ENCODE peak calls at places on chromosome 17, in eight cellular contexts. One of them, this sample, is unnamed.

GRCh38 chr17:75645501-75645888 is 12.3 kb downstream of the SMIM5 start:
- DNase-seq in HCT116: peak
- DNase-seq in neural progenitor cell: no peak
- DNase-seq in PC-3: peak
- DNase-seq in SK-N-SH: peak
- DNase-seq in GM23338: no peak
- DNase-seq in OCI-LY7: no peak
- DNase-seq in MM.1S: peak
- DNase-seq in this sample: peak

GRCh38 chr17:28950752-28951427 is 428 bp downstream of the PHF12 start:
- DNase-seq in HCT116: no peak
- DNase-seq in neural progenitor cell: no peak
- DNase-seq in PC-3: no peak
- DNase-seq in SK-N-SH: no peak
- DNase-seq in GM23338: no peak
- DNase-seq in OCI-LY7: no peak
- DNase-seq in MM.1S: no peak
- DNase-seq in this sample: no peak

GRCh38 chr17:19327039-19327776 is 35.3 kb downstream of the B9D1 start:
- DNase-seq in HCT116: peak
- DNase-seq in neural progenitor cell: no peak
- DNase-seq in PC-3: peak
- DNase-seq in SK-N-SH: no peak
- DNase-seq in GM23338: no peak
- DNase-seq in OCI-LY7: no peak
- DNase-seq in MM.1S: no peak
- DNase-seq in this sample: no peak

GRCh38 chr17:55149485-55149884 is 115.3 kb upstream of the HLF start:
- DNase-seq in HCT116: no peak
- DNase-seq in neural progenitor cell: no peak
- DNase-seq in PC-3: no peak
- DNase-seq in SK-N-SH: no peak
- DNase-seq in GM23338: no peak
- DNase-seq in OCI-LY7: no peak
- DNase-seq in MM.1S: no peak
- DNase-seq in this sample: no peak

GRCh38 chr17:74271902-74272563 is 2.0 kb upstream of the DNAI2 start:
- DNase-seq in HCT116: no peak
- DNase-seq in neural progenitor cell: peak
- DNase-seq in PC-3: no peak
- DNase-seq in SK-N-SH: no peak
- DNase-seq in GM23338: no peak
- DNase-seq in OCI-LY7: no peak
- DNase-seq in MM.1S: no peak
- DNase-seq in this sample: no peak

GRCh38 chr17:81050645-81051625 is 16.0 kb downstream of the BAIAP2 start:
- DNase-seq in HCT116: no peak
- DNase-seq in neural progenitor cell: no peak
- DNase-seq in PC-3: no peak
- DNase-seq in SK-N-SH: no peak
- DNase-seq in GM23338: no peak
- DNase-seq in OCI-LY7: no peak
- DNase-seq in MM.1S: no peak
- DNase-seq in this sample: no peak

GRCh38 chr17:28518132-28518531 is 12.0 kb downstream of the FOXN1 start:
- DNase-seq in HCT116: no peak
- DNase-seq in neural progenitor cell: no peak
- DNase-seq in PC-3: no peak
- DNase-seq in SK-N-SH: no peak
- DNase-seq in GM23338: no peak
- DNase-seq in OCI-LY7: peak
- DNase-seq in MM.1S: no peak
- DNase-seq in this sample: no peak

GRCh38 chr17:14068542-14069250 is 608 bp upstream of the COX10 start:
- DNase-seq in HCT116: no peak
- DNase-seq in neural progenitor cell: no peak
- DNase-seq in PC-3: peak
- DNase-seq in SK-N-SH: no peak
- DNase-seq in GM23338: no peak
- DNase-seq in OCI-LY7: peak
- DNase-seq in MM.1S: no peak
- DNase-seq in this sample: no peak

GRCh38 chr17:28748852-28749515 is 5.2 kb downstream of the TRAF4 start:
- DNase-seq in HCT116: no peak
- DNase-seq in neural progenitor cell: no peak
- DNase-seq in PC-3: no peak
- DNase-seq in SK-N-SH: no peak
- DNase-seq in GM23338: no peak
- DNase-seq in OCI-LY7: no peak
- DNase-seq in MM.1S: no peak
- DNase-seq in this sample: no peak

GRCh38 chr17:55734128-55734781 is 11.6 kb upstream of the TMEM100 start:
- DNase-seq in HCT116: no peak
- DNase-seq in neural progenitor cell: peak
- DNase-seq in PC-3: peak
- DNase-seq in SK-N-SH: peak
- DNase-seq in GM23338: peak
- DNase-seq in OCI-LY7: peak
- DNase-seq in MM.1S: no peak
- DNase-seq in this sample: no peak

GRCh38 chr17:44610871-44611270 is 45.4 kb upstream of the MEIOC start:
- DNase-seq in HCT116: no peak
- DNase-seq in neural progenitor cell: no peak
- DNase-seq in PC-3: no peak
- DNase-seq in SK-N-SH: no peak
- DNase-seq in GM23338: no peak
- DNase-seq in OCI-LY7: no peak
- DNase-seq in MM.1S: no peak
- DNase-seq in this sample: no peak

GRCh38 chr17:9115446-9116265 is 94.3 kb downstream of the NTN1 start:
- DNase-seq in HCT116: no peak
- DNase-seq in neural progenitor cell: peak
- DNase-seq in PC-3: no peak
- DNase-seq in SK-N-SH: peak
- DNase-seq in GM23338: peak
- DNase-seq in OCI-LY7: no peak
- DNase-seq in MM.1S: no peak
- DNase-seq in this sample: peak

GRCh38 chr17:15414502-15415348 is 52.7 kb downstream of the CDRT4 start:
- DNase-seq in HCT116: no peak
- DNase-seq in neural progenitor cell: peak
- DNase-seq in PC-3: no peak
- DNase-seq in SK-N-SH: no peak
- DNase-seq in GM23338: no peak
- DNase-seq in OCI-LY7: no peak
- DNase-seq in MM.1S: no peak
- DNase-seq in this sample: no peak

GRCh38 chr17:8122923-8123694 is 797 bp downstream of the HES7 start:
- DNase-seq in HCT116: no peak
- DNase-seq in neural progenitor cell: peak
- DNase-seq in PC-3: peak
- DNase-seq in SK-N-SH: peak
- DNase-seq in GM23338: peak
- DNase-seq in OCI-LY7: peak
- DNase-seq in MM.1S: peak
- DNase-seq in this sample: peak

GRCh38 chr17:34578016-34578415 is 1.4 kb upstream of the TMEM132E start:
- DNase-seq in HCT116: no peak
- DNase-seq in neural progenitor cell: peak
- DNase-seq in PC-3: no peak
- DNase-seq in SK-N-SH: no peak
- DNase-seq in GM23338: peak
- DNase-seq in OCI-LY7: no peak
- DNase-seq in MM.1S: no peak
- DNase-seq in this sample: no peak

GRCh38 chr17:7854078-7854777 is 638 bp upstream of the TMEM88 start:
- DNase-seq in HCT116: no peak
- DNase-seq in neural progenitor cell: peak
- DNase-seq in PC-3: no peak
- DNase-seq in SK-N-SH: no peak
- DNase-seq in GM23338: no peak
- DNase-seq in OCI-LY7: no peak
- DNase-seq in MM.1S: no peak
- DNase-seq in this sample: peak

GRCh38 chr17:44213403-44214229 is 5.9 kb downstream of the UBTF start:
- DNase-seq in HCT116: no peak
- DNase-seq in neural progenitor cell: no peak
- DNase-seq in PC-3: no peak
- DNase-seq in SK-N-SH: no peak
- DNase-seq in GM23338: no peak
- DNase-seq in OCI-LY7: no peak
- DNase-seq in MM.1S: no peak
- DNase-seq in this sample: no peak

GRCh38 chr17:40542562-40543411 is 22.5 kb downstream of the CCR7 start:
- DNase-seq in HCT116: no peak
- DNase-seq in neural progenitor cell: no peak
- DNase-seq in PC-3: no peak
- DNase-seq in SK-N-SH: peak
- DNase-seq in GM23338: no peak
- DNase-seq in OCI-LY7: peak
- DNase-seq in MM.1S: no peak
- DNase-seq in this sample: peak

GRCh38 chr17:7014995-7015586 is 2.7 kb downstream of the RNASEK start:
- DNase-seq in HCT116: no peak
- DNase-seq in neural progenitor cell: peak
- DNase-seq in PC-3: no peak
- DNase-seq in SK-N-SH: no peak
- DNase-seq in GM23338: peak
- DNase-seq in OCI-LY7: peak
- DNase-seq in MM.1S: peak
- DNase-seq in this sample: peak

GRCh38 chr17:77317091-77317519 is 176.3 kb downstream of the SEC14L1 start:
- DNase-seq in HCT116: no peak
- DNase-seq in neural progenitor cell: no peak
- DNase-seq in PC-3: no peak
- DNase-seq in SK-N-SH: peak
- DNase-seq in GM23338: no peak
- DNase-seq in OCI-LY7: no peak
- DNase-seq in MM.1S: no peak
- DNase-seq in this sample: no peak

DNA sequence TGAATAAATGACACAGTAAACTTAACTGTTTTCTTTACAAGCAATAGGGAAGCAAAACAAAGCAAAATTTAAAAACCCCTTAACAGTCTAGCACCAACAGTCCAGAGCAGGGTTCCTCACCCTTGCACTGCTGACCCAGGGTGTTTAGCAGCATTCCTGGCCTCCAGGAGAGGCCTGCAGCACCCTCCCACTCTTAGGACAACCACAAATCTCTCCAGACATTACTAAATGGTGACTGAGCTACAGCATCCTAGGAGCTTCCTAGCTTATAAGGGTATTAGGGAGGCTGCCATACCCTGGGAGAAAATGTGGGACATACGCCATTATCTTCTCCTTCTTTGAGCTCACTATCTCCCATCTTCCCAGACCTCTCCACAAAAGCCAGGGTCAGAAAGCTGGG is 15.9 kb downstream of the POLG2 start:
- DNase-seq in HCT116: no peak
- DNase-seq in neural progenitor cell: no peak
- DNase-seq in PC-3: no peak
- DNase-seq in SK-N-SH: no peak
- DNase-seq in GM23338: no peak
- DNase-seq in OCI-LY7: no peak
- DNase-seq in MM.1S: no peak
- DNase-seq in this sample: no peak
- TF ChIP-seq CTCF in HCT116: no peak
- TF ChIP-seq CTCF in neural progenitor cell: no peak
- TF ChIP-seq CTCF in PC-3: no peak
- TF ChIP-seq CTCF in SK-N-SH: no peak
- TF ChIP-seq CTCF in GM23338: no peak
- TF ChIP-seq CTCF in OCI-LY7: no peak
- TF ChIP-seq CTCF in MM.1S: no peak
- TF ChIP-seq CTCF in this sample: no peak

DNA sequence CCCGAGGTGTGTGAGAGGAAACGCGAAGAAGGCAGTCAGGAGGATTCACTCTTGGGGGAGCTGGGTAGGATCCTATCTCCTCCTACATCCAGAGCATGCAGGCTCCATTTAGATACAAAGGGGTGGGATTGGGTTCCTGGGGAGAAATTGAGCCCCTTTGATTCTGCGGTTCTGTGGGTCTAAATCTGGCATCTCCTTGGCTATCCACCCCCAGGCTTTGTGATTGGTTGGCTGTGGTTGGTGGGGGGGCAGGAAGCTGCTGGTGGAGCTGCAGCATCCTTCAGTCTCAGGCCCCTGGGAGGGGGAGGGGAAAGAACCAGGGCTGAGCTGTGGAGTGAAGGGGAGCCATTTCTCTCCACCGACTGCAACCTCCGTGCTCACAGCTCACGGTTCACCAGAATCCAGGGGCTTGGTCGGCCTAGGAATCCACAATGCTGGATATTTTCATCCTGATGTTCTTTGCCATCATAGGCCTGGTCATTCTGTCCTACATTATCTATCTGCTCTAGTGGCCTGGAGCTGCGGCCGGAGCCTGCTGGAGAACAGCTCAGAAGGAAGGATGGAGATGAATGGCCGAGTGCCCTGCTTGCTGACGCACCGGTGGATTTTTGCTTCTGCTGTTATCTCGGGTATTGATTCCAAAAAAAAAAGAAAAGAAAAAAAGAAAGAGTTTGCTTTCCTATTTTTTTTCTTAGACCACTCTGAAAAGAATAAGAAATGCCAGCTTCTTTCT is at the start of gene LASP1NB:
- DNase-seq in HCT116: no peak
- DNase-seq in neural progenitor cell: peak
- DNase-seq in PC-3: no peak
- DNase-seq in SK-N-SH: peak
- DNase-seq in GM23338: peak
- DNase-seq in OCI-LY7: peak
- DNase-seq in MM.1S: no peak
- DNase-seq in this sample: no peak
- TF ChIP-seq EZH2phosphoT487 in HCT116: no peak
- TF ChIP-seq EZH2phosphoT487 in neural progenitor cell: no peak
- TF ChIP-seq EZH2phosphoT487 in PC-3: no peak
- TF ChIP-seq EZH2phosphoT487 in SK-N-SH: no peak
- TF ChIP-seq EZH2phosphoT487 in GM23338: no peak
- TF ChIP-seq EZH2phosphoT487 in OCI-LY7: no peak
- TF ChIP-seq EZH2phosphoT487 in MM.1S: no peak
- TF ChIP-seq EZH2phosphoT487 in this sample: no peak

DNA sequence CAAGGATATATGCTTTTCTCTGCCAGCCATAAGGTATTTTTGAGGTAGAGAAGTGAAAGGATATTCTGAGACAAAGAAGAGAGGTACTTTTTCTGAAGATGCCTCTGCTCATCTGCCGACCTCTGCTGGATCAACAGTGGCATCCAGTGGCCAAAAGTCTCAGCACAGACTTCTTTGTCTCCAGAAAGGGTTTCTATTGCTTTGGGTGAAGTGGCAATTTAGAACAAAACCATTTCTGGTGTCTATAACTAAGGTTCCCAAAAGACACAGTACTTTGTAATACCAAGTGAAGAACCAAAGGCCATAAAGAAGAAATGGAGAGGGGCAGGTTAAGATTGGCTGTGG is 155.2 kb upstream of the C17orf78 start:
- DNase-seq in HCT116: peak
- DNase-seq in neural progenitor cell: peak
- DNase-seq in PC-3: peak
- DNase-seq in SK-N-SH: peak
- DNase-seq in GM23338: peak
- DNase-seq in OCI-LY7: peak
- DNase-seq in MM.1S: peak
- DNase-seq in this sample: peak
- TF ChIP-seq CTCF in HCT116: peak
- TF ChIP-seq CTCF in neural progenitor cell: peak
- TF ChIP-seq CTCF in PC-3: peak
- TF ChIP-seq CTCF in SK-N-SH: peak
- TF ChIP-seq CTCF in GM23338: peak
- TF ChIP-seq CTCF in OCI-LY7: peak
- TF ChIP-seq CTCF in MM.1S: peak
- TF ChIP-seq CTCF in this sample: peak

GRCh38 chr17:59840908-59841666 is 51.7 kb downstream of the TUBD1 start:
- DNase-seq in HCT116: no peak
- DNase-seq in neural progenitor cell: no peak
- DNase-seq in PC-3: peak
- DNase-seq in SK-N-SH: no peak
- DNase-seq in GM23338: no peak
- DNase-seq in OCI-LY7: no peak
- DNase-seq in MM.1S: no peak
- DNase-seq in this sample: no peak
- TF ChIP-seq EZH2phosphoT487 in HCT116: no peak
- TF ChIP-seq EZH2phosphoT487 in neural progenitor cell: no peak
- TF ChIP-seq EZH2phosphoT487 in PC-3: no peak
- TF ChIP-seq EZH2phosphoT487 in SK-N-SH: no peak
- TF ChIP-seq EZH2phosphoT487 in GM23338: no peak
- TF ChIP-seq EZH2phosphoT487 in OCI-LY7: no peak
- TF ChIP-seq EZH2phosphoT487 in MM.1S: no peak
- TF ChIP-seq EZH2phosphoT487 in this sample: peak

This sample was measured in hepatocyte.